ENCODE peak calls at places on chromosomes 12 and 14, in six cellular contexts. F, Q, Y, W, D and G are unnamed samples.

GRCh38 chr12:123064885-123065619 is 84.6 kb downstream of the ARL6IP4 start:
- DNase-seq in F (no peak), Q (no peak), Y (no peak), W (no peak), D (no peak), G (peak; percentile 33)

GRCh38 chr12:99709116-99709515 is 61.6 kb downstream of the GARIN6 start:
- DNase-seq in F (no peak), Q (no peak), Y (no peak), W (no peak), D (no peak), G (no peak)

GRCh38 chr12:14418526-14418925 is 53.0 kb downstream of the ATF7IP start:
- DNase-seq in F (peak; percentile 53), Q (peak; percentile 55), Y (peak; percentile 55), W (no peak), D (no peak), G (no peak)

GRCh38 chr12:95412826-95413311 is 61.1 kb upstream of the METAP2 start:
- DNase-seq in F (no peak), Q (peak; percentile 67), Y (no peak), W (no peak), D (no peak), G (peak; percentile 98)

GRCh38 chr14:100591453-100592371 is 4.5 kb upstream of the BEGAIN start:
- DNase-seq in F (no peak), Q (no peak), Y (no peak), W (no peak), D (no peak), G (no peak)

GRCh38 chr12:1919284-1919683 is 832 bp upstream of the CACNA2D4 start:
- DNase-seq in F (no peak), Q (no peak), Y (no peak), W (no peak), D (no peak), G (no peak)

GRCh38 chr12:113322353-113322752 is 12.6 kb downstream of the SLC8B1 start:
- DNase-seq in F (no peak), Q (peak; percentile 68), Y (peak; percentile 23), W (no peak), D (no peak), G (peak; percentile 76)

GRCh38 chr14:106039400-106039799 is 513.0 kb downstream of the TMEM121 start:
- DNase-seq in F (peak; percentile 15), Q (no peak), Y (peak; percentile 4), W (no peak), D (peak; percentile 55), G (no peak)

GRCh38 chr14:89827260-89827659 is 127.3 kb downstream of the EFCAB11 start:
- DNase-seq in F (no peak), Q (no peak), Y (no peak), W (no peak), D (no peak), G (no peak)

GRCh38 chr12:32301216-32301615 is 98.1 kb upstream of the FGD4 start:
- DNase-seq in F (no peak), Q (no peak), Y (no peak), W (no peak), D (no peak), G (peak; percentile 60)

GRCh38 chr12:53427905-53428594 is 4.4 kb downstream of the AMHR2 start:
- DNase-seq in F (no peak), Q (peak; percentile 51), Y (no peak), W (no peak), D (no peak), G (peak; percentile 53)

GRCh38 chr14:59376691-59377090 is 88.5 kb downstream of the GPR135 start:
- DNase-seq in F (no peak), Q (no peak), Y (no peak), W (no peak), D (no peak), G (peak; percentile 70)

GRCh38 chr12:23221066-23221465 is 596.1 kb downstream of the ETNK1 start:
- DNase-seq in F (no peak), Q (no peak), Y (peak; percentile 20), W (no peak), D (no peak), G (no peak)

GRCh38 chr12:132600048-132601032 is 10.0 kb downstream of the LRCOL1 start:
- DNase-seq in F (peak; percentile 42), Q (peak; percentile 71), Y (peak; percentile 86), W (peak; percentile 73), D (no peak), G (peak; percentile 74)

GRCh38 chr14:73397810-73398209 is 60.5 kb downstream of the NUMB start:
- DNase-seq in F (no peak), Q (no peak), Y (no peak), W (no peak), D (no peak), G (peak; percentile 62)

GRCh38 chr14:59085207-59085739 is 103.2 kb upstream of the DAAM1 start:
- DNase-seq in F (no peak), Q (no peak), Y (no peak), W (no peak), D (no peak), G (no peak)

GRCh38 chr14:77590845-77591506 is 25.5 kb downstream of the SPTLC2 start:
- DNase-seq in F (no peak), Q (no peak), Y (peak; percentile 30), W (no peak), D (no peak), G (no peak)

GRCh38 chr14:67413806-67414769 is 2.1 kb upstream of the PLEK2 start:
- DNase-seq in F (no peak), Q (peak; percentile 58), Y (peak; percentile 47), W (no peak), D (no peak), G (peak; percentile 43)

GRCh38 chr14:100440207-100440631 is 117.1 kb downstream of the SLC25A47 start:
- DNase-seq in F (peak; percentile 38), Q (peak; percentile 74), Y (peak; percentile 82), W (peak; percentile 27), D (no peak), G (peak; percentile 72)

GRCh38 chr14:65709576-65709975 is 297.0 kb downstream of the FUT8 start:
- DNase-seq in F (no peak), Q (peak; percentile 45), Y (no peak), W (no peak), D (no peak), G (no peak)

GRCh38 chr12:87428701-87429277 is 600.4 kb downstream of the C12orf50 start:
- DNase-seq in F (no peak), Q (peak; percentile 56), Y (no peak), W (no peak), D (no peak), G (peak; percentile 18)

GRCh38 chr12:108363565-108363964 is 24.5 kb upstream of the CMKLR1 start:
- DNase-seq in F (no peak), Q (no peak), Y (no peak), W (no peak), D (no peak), G (no peak)

GRCh38 chr14:102872020-102872419 is 50.4 kb upstream of the AMN start:
- DNase-seq in F (no peak), Q (no peak), Y (no peak), W (no peak), D (no peak), G (no peak)

GRCh38 chr12:58809064-58809607 is 111.2 kb downstream of the LRIG3 start:
- DNase-seq in F (no peak), Q (no peak), Y (peak; percentile 10), W (no peak), D (no peak), G (peak; percentile 51)

GRCh38 chr12:57737467-57738141 is 938 bp downstream of the AGAP2 start:
- DNase-seq in F (no peak), Q (no peak), Y (no peak), W (peak; percentile 37), D (no peak), G (no peak)